ENCODE peak calls at places on chromosome 4, in four cellular contexts. I, R, M and F are unnamed samples.

GRCh38 chr4:139955600-139955999 is 198.4 kb downstream of the MAML3 start:
- DNase-seq in I (no peak), R (no peak), M (no peak), F (no peak)

GRCh38 chr4:165994706-165995105 is 121.7 kb downstream of the TLL1 start:
- DNase-seq in I (no peak), R (no peak), M (no peak), F (no peak)

GRCh38 chr4:2647403-2648158 is 108.6 kb downstream of the TNIP2 start:
- DNase-seq in I (no peak), R (no peak), M (no peak), F (no peak)

GRCh38 chr4:148618856-148619255 is 176.6 kb upstream of the NR3C2 start:
- DNase-seq in I (no peak), R (no peak), M (no peak), F (no peak)

GRCh38 chr4:6493668-6494304 is 21.4 kb upstream of the PPP2R2C start:
- DNase-seq in I (no peak), R (no peak), M (no peak), F (no peak)

GRCh38 chr4:25862411-25863346 is at the start of gene SEL1L3:
- DNase-seq in I (peak), R (no peak), M (peak), F (peak)

GRCh38 chr4:31755751-31756150 is 1035.6 kb downstream of the PCDH7 start:
- DNase-seq in I (no peak), R (no peak), M (no peak), F (no peak)

GRCh38 chr4:145879598-145879997 is 59.0 kb downstream of the ZNF827 start:
- DNase-seq in I (no peak), R (no peak), M (no peak), F (no peak)

GRCh38 chr4:93828830-93829530 is 427 bp downstream of the ATOH1 start:
- DNase-seq in I (no peak), R (no peak), M (no peak), F (peak)

GRCh38 chr4:172147702-172148101 is 334.5 kb downstream of the GALNTL6 start:
- DNase-seq in I (peak), R (no peak), M (no peak), F (no peak)

GRCh38 chr4:145061325-145061920 is 36.6 kb downstream of the ANAPC10 start:
- DNase-seq in I (peak), R (peak), M (peak), F (no peak)

GRCh38 chr4:54192811-54193210 is 36.3 kb upstream of the PDGFRA start:
- DNase-seq in I (peak), R (no peak), M (no peak), F (no peak)

GRCh38 chr4:62683799-62684566 is 1483.9 kb downstream of the ADGRL3 start:
- DNase-seq in I (no peak), R (no peak), M (no peak), F (no peak)

GRCh38 chr4:103887191-103887590 is 167.4 kb upstream of the TACR3 start:
- DNase-seq in I (no peak), R (no peak), M (no peak), F (no peak)

GRCh38 chr4:103885152-103885551 is 165.4 kb upstream of the TACR3 start:
- DNase-seq in I (no peak), R (no peak), M (no peak), F (no peak)
- TF ChIP-seq PHF8 in I (no peak), R (no peak), M (no peak), F (no peak)

GRCh38 chr4:64305565-64306254 is 103.5 kb downstream of the TECRL start:
- DNase-seq in I (no peak), R (no peak), M (no peak), F (no peak)
- TF ChIP-seq EP300 in I (no peak), R (no peak), M (no peak), F (no peak)

DNA sequence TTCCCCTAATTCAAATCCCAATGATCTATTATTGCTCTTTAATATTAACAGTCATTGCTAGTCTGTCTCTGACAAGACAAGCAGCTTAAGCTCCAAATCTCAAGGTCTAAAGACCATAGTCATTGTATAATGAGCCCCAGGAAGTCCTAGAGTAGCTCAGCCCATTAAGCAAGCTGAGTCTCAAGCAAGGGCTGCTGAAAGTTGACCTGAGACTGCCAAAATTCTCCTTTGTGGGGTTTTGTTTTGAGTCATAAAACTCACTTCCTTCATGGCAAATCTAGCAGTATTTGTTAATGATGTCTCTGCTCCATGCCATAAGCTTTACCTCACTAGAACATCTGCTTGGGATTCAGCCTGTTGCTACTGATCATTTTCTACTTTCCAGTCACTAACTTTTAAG is 313.2 kb downstream of the ANTXR2 start:
- DNase-seq in I (no peak), R (no peak), M (no peak), F (no peak)
- TF ChIP-seq PHF8 in I (no peak), R (no peak), M (no peak), F (no peak)

GRCh38 chr4:58081356-58081755 is 971.2 kb upstream of the IGFBP7 start:
- DNase-seq in I (no peak), R (no peak), M (no peak), F (no peak)
- TF ChIP-seq EP300 in I (no peak), R (no peak), M (no peak), F (no peak)

DNA sequence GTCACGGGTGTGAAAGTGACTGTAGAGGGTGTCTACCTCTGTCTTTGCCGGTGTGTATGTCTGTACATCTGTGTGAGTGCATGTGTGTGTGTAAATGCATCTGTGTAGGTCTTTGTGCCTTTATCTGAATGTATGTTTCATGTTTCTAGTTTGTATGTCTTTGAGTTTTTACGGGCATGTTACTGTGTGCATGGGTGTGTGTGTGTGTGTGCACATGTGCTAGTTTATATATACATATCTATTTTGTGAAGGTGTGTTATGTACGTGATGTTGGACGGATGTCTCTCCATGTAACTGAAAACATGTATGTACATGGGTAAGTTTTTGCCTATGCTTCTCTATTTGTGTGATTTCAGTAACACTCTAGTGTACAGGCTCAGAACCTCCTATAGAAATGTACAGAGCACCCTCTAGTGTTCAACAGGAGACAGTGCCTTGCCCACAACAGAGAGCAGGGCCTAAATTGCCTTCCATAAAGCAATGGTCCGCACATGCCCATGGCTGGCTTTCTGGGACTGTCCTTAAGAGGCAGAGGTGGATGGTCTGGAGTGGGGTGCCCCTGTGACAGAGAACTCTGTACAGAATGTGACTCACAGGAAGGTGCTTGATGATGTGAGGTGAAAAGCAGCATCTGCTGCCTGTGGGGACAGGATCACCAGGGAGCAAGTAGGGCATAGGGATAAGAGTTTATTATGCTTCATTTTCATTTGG is 343.5 kb downstream of the RAPGEF2 start:
- DNase-seq in I (peak), R (peak), M (peak), F (peak)
- TF ChIP-seq PHF8 in I (no peak), R (no peak), M (no peak), F (no peak)